ENCODE peak calls at places on chromosome 7, in eight cellular contexts. K, Z, L, P, H, V, O and J are unnamed samples.

GRCh38 chr7:116588641-116589594 is 64.1 kb downstream of the CAV1 start:
- DNase-seq in K (peak; percentile 57), Z (peak; percentile 44), L (peak; percentile 21), P (peak; percentile 84), H (peak; percentile 72), V (peak; percentile 85), O (no peak), J (peak; percentile 44)

GRCh38 chr7:137454169-137455166 is 110.9 kb upstream of the PTN start:
- DNase-seq in K (peak; percentile 45), Z (peak; percentile 36), L (peak; percentile 57), P (peak; percentile 96), H (peak; percentile 63), V (peak; percentile 50), O (peak; percentile 38), J (no peak)

GRCh38 chr7:151889406-151890354 is 12.8 kb upstream of the PRKAG2 start:
- DNase-seq in K (no peak), Z (no peak), L (no peak), P (no peak), H (no peak), V (no peak), O (no peak), J (no peak)

GRCh38 chr7:8582723-8583122 is 149.3 kb downstream of the NXPH1 start:
- DNase-seq in K (no peak), Z (no peak), L (no peak), P (no peak), H (no peak), V (no peak), O (no peak), J (no peak)

GRCh38 chr7:82444220-82445049 is 858 bp upstream of the CACNA2D1 start:
- DNase-seq in K (no peak), Z (peak; percentile 40), L (no peak), P (no peak), H (no peak), V (no peak), O (peak; percentile 55), J (no peak)

GRCh38 chr7:155124706-155125105 is 54.6 kb downstream of the HTR5A start:
- DNase-seq in K (no peak), Z (no peak), L (no peak), P (no peak), H (no peak), V (no peak), O (no peak), J (no peak)

GRCh38 chr7:523436-524336 is 4.0 kb upstream of the PDGFA start:
- DNase-seq in K (no peak), Z (no peak), L (no peak), P (no peak), H (no peak), V (no peak), O (no peak), J (no peak)

GRCh38 chr7:72244826-72245398 is 167.2 kb downstream of the CALN1 start:
- DNase-seq in K (no peak), Z (no peak), L (no peak), P (no peak), H (no peak), V (no peak), O (no peak), J (no peak)

GRCh38 chr7:95045236-95045923 is 138.0 kb downstream of the PPP1R9A start:
- DNase-seq in K (peak; percentile 19), Z (peak; percentile 1), L (no peak), P (peak; percentile 49), H (no peak), V (peak; percentile 45), O (no peak), J (no peak)

GRCh38 chr7:30984359-30985107 is 20.8 kb downstream of the GHRHR start:
- DNase-seq in K (no peak), Z (peak; percentile 74), L (no peak), P (peak; percentile 20), H (no peak), V (peak; percentile 43), O (peak; percentile 54), J (peak; percentile 34)

GRCh38 chr7:30761214-30762156 is 9.6 kb downstream of the INMT start:
- DNase-seq in K (no peak), Z (no peak), L (no peak), P (no peak), H (no peak), V (peak; percentile 20), O (no peak), J (no peak)

GRCh38 chr7:26233902-26234511 is 32.5 kb downstream of the CBX3 start:
- DNase-seq in K (no peak), Z (no peak), L (no peak), P (no peak), H (no peak), V (no peak), O (no peak), J (no peak)

GRCh38 chr7:127751723-127752448 is 99.9 kb downstream of the SND1 start:
- DNase-seq in K (no peak), Z (peak; percentile 10), L (no peak), P (peak; percentile 75), H (no peak), V (no peak), O (no peak), J (no peak)

GRCh38 chr7:35550831-35551230 is 144.1 kb downstream of the HERPUD2 start:
- DNase-seq in K (no peak), Z (no peak), L (no peak), P (no peak), H (no peak), V (no peak), O (no peak), J (no peak)

GRCh38 chr7:36278069-36278766 is 111.4 kb upstream of the ANLN start:
- DNase-seq in K (no peak), Z (no peak), L (no peak), P (no peak), H (no peak), V (no peak), O (peak; percentile 29), J (no peak)

GRCh38 chr7:24764972-24765744 is 7.9 kb upstream of the GSDME start:
- DNase-seq in K (no peak), Z (no peak), L (peak; percentile 61), P (peak; percentile 78), H (no peak), V (no peak), O (no peak), J (no peak)

GRCh38 chr7:127848241-127848640 is 183.0 kb downstream of the LRRC4 start:
- DNase-seq in K (no peak), Z (no peak), L (no peak), P (no peak), H (no peak), V (no peak), O (no peak), J (no peak)

GRCh38 chr7:127571741-127572505 is 13.5 kb downstream of the GCC1 start:
- DNase-seq in K (no peak), Z (no peak), L (no peak), P (no peak), H (no peak), V (no peak), O (no peak), J (no peak)

GRCh38 chr7:130966246-130967009 is 232.4 kb upstream of the KLF14 start:
- DNase-seq in K (no peak), Z (no peak), L (no peak), P (no peak), H (no peak), V (no peak), O (no peak), J (no peak)

GRCh38 chr7:14596421-14596820 is 306.1 kb downstream of the DGKB start:
- DNase-seq in K (no peak), Z (peak; percentile 17), L (no peak), P (peak; percentile 37), H (no peak), V (no peak), O (no peak), J (no peak)

DNA sequence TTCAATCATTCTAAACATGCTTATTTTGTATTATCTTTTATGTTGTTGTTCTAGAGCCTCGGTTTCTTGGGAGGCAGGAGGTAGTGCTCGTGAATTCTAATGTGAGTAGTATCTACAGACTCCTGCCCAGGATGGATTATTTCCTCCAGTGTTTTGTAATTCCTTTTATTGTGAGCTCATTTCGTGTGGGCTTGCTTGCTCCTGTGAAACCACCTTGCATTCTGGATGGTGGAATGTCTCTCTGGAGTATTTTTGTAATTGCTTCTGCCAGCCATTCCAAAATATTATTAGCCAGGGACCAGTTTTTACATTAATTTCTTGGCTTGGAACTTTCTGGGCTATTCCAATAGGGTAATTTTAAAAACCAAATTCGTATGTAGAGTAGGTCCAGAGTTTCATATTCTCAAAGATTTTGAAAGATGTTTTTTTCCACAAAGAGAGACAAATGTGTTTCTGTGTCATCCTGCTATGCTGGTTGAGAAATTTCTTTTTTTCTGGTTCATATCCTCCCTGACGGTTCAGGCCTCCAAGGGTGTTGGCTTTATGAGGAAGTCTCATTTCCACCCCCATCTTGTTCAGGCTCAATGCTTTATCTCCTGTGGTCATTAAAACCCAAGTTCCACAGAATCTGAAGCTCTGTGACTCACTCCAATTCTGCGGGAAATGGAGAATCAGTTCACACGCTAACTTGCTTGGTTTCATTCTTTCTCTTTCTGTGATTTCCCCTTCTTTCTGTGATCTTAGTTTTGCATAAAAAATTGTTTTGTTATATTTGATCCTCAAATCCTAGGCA is 41.7 kb upstream of the CALD1 start:
- DNase-seq in K (no peak), Z (peak; percentile 89), L (no peak), P (peak; percentile 38), H (peak; percentile 55), V (peak; percentile 34), O (no peak), J (no peak)
- H2AFZ ChIP-seq in K (no peak overlapping the region), Z (peak overlapping the region; percentile 78), L (peak overlapping the region; percentile 3), P (peak overlapping the region; percentile 15), H (no peak overlapping the region), V (peak overlapping the region; percentile 49), O (no peak overlapping the region), J (no peak overlapping the region)

GRCh38 chr7:70684173-70684572 is 447.8 kb upstream of the GALNT17 start:
- DNase-seq in K (no peak), Z (no peak), L (no peak), P (no peak), H (no peak), V (no peak), O (no peak), J (no peak)
- H2AFZ ChIP-seq in K (no peak overlapping the region), Z (no peak overlapping the region), L (no peak overlapping the region), P (no peak overlapping the region), H (no peak overlapping the region), V (no peak overlapping the region), O (no peak overlapping the region), J (no peak overlapping the region)

GRCh38 chr7:5422324-5423271 is 1.0 kb downstream of the TNRC18 start:
- DNase-seq in K (peak; percentile 41), Z (no peak), L (peak; percentile 84), P (peak; percentile 35), H (peak; percentile 49), V (peak; percentile 39), O (no peak), J (no peak)
- H2AFZ ChIP-seq in K (peak overlapping the region; percentile 70), Z (no peak overlapping the region), L (no peak overlapping the region), P (no peak overlapping the region), H (peak overlapping the region; percentile 13), V (no peak overlapping the region), O (peak overlapping the region; percentile 53), J (no peak overlapping the region)

GRCh38 chr7:121061826-121062582 is 73.5 kb downstream of the CPED1 start:
- DNase-seq in K (no peak), Z (no peak), L (no peak), P (no peak), H (no peak), V (peak; percentile 64), O (no peak), J (no peak)

GRCh38 chr7:121057878-121058277 is 69.4 kb downstream of the CPED1 start:
- DNase-seq in K (no peak), Z (no peak), L (no peak), P (no peak), H (no peak), V (no peak), O (no peak), J (no peak)

GRCh38 chr7:121058975-121059374 is 70.5 kb downstream of the CPED1 start:
- DNase-seq in K (no peak), Z (no peak), L (no peak), P (no peak), H (no peak), V (no peak), O (no peak), J (no peak)

GRCh38 chr7:121062684-121063279 is 74.3 kb downstream of the CPED1 start:
- DNase-seq in K (no peak), Z (no peak), L (no peak), P (no peak), H (no peak), V (no peak), O (no peak), J (no peak)
- H2AFZ ChIP-seq in K (no peak overlapping the region), Z (no peak overlapping the region), L (no peak overlapping the region), P (no peak overlapping the region), H (no peak overlapping the region), V (no peak overlapping the region), O (peak overlapping the region; percentile 43), J (no peak overlapping the region)